ENCODE peak calls at places on chromosomes 12 and 14, in eight cellular contexts. D, Z, Y, N, G, F, Q and C are unnamed samples.

GRCh38 chr14:76937181-76938091 is 91.1 kb downstream of the IRF2BPL start:
- DNase-seq in N (no peak), D (peak; percentile 30), G (peak; percentile 72), F (no peak), Y (no peak), Z (peak; percentile 87), Q (no peak), C (no peak)

GRCh38 chr14:49857427-49858003 is 4.9 kb upstream of the NEMF start:
- DNase-seq in G (no peak), D (no peak), N (no peak), Z (no peak), Q (no peak), Y (no peak), F (no peak), C (no peak)

GRCh38 chr12:67649165-67650126 is 901 bp downstream of the DYRK2 start:
- DNase-seq in G (no peak), Z (no peak), F (peak; percentile 55), Y (peak; percentile 64), D (peak; percentile 57), N (no peak), Q (no peak), C (peak; percentile 75)

GRCh38 chr12:9701380-9702154 is 31.3 kb downstream of the CLECL1 start:
- DNase-seq in D (no peak), G (no peak), F (no peak), N (no peak), Z (no peak), Q (no peak), Y (no peak), C (no peak)

GRCh38 chr14:43898709-43899108 is 608.4 kb downstream of the FSCB start:
- DNase-seq in D (no peak), Z (no peak), F (no peak), G (no peak), Q (no peak), N (no peak), Y (no peak), C (no peak)

GRCh38 chr12:46303039-46303666 is 34.3 kb upstream of the SLC38A1 start:
- DNase-seq in D (peak; percentile 60), Y (no peak), N (peak; percentile 30), Q (no peak), G (no peak), F (peak; percentile 38), Z (peak; percentile 64), C (peak; percentile 30)

GRCh38 chr14:100540141-100540925 is 46.9 kb downstream of the BEGAIN start:
- DNase-seq in Z (no peak), Y (peak; percentile 37), G (no peak), F (peak; percentile 57), D (no peak), N (no peak), Q (no peak), C (no peak)

GRCh38 chr12:56682323-56682722 is 5.8 kb downstream of the PTGES3 start:
- DNase-seq in Z (no peak), Q (no peak), D (no peak), G (no peak), Y (no peak), F (no peak), N (no peak), C (no peak)

GRCh38 chr12:47032644-47033043 is 46.8 kb upstream of the PCED1B start:
- DNase-seq in G (peak; percentile 48), Y (no peak), D (no peak), N (peak; percentile 7), Z (peak; percentile 67), Q (no peak), F (no peak), C (no peak)

GRCh38 chr12:12207746-12208145 is 59.1 kb downstream of the LRP6 start:
- DNase-seq in F (no peak), Z (peak; percentile 12), D (no peak), N (no peak), Q (no peak), Y (no peak), G (no peak), C (no peak)

GRCh38 chr14:71142375-71143038 is 235.2 kb downstream of the PCNX1 start:
- DNase-seq in N (no peak), G (peak; percentile 61), Y (no peak), Z (peak; percentile 94), F (no peak), D (no peak), Q (peak; percentile 84), C (no peak)

GRCh38 chr12:123599310-123599709 is 2.6 kb upstream of the DDX55 start:
- DNase-seq in Q (no peak), G (no peak), N (no peak), D (no peak), Z (no peak), Y (no peak), F (no peak), C (no peak)
- TF ChIP-seq CTCF in Q (no peak), G (no peak), N (no peak), D (no peak), Z (no peak), Y (no peak), F (no peak), C (no peak)

GRCh38 chr12:106767954-106768501 is 6.5 kb upstream of the RIC8B start:
- DNase-seq in Q (no peak), Z (peak; percentile 24), N (no peak), D (no peak), G (no peak), Y (no peak), F (peak; percentile 49), C (no peak)

GRCh38 chr12:106766393-106766826 is 8.1 kb upstream of the RIC8B start:
- DNase-seq in Z (peak; percentile 60), Q (no peak), Y (peak; percentile 67), N (no peak), D (no peak), F (no peak), G (no peak), C (no peak)

GRCh38 chr12:106769078-106769477 is 5.4 kb upstream of the RIC8B start:
- DNase-seq in Z (peak; percentile 70), Y (no peak), F (peak; percentile 24), D (no peak), Q (no peak), N (no peak), G (no peak), C (no peak)

GRCh38 chr12:106767206-106767605 is 7.3 kb upstream of the RIC8B start:
- DNase-seq in N (no peak), F (no peak), D (no peak), Q (no peak), Y (no peak), G (no peak), Z (no peak), C (no peak)

GRCh38 chr12:106764738-106765137 is 9.7 kb upstream of the RIC8B start:
- DNase-seq in G (no peak), N (no peak), Q (no peak), Y (no peak), D (no peak), F (no peak), Z (peak; percentile 28), C (no peak)
- TF ChIP-seq CTCF in G (no peak), N (no peak), Q (no peak), Y (no peak), D (no peak), F (no peak), Z (no peak), C (no peak)

DNA sequence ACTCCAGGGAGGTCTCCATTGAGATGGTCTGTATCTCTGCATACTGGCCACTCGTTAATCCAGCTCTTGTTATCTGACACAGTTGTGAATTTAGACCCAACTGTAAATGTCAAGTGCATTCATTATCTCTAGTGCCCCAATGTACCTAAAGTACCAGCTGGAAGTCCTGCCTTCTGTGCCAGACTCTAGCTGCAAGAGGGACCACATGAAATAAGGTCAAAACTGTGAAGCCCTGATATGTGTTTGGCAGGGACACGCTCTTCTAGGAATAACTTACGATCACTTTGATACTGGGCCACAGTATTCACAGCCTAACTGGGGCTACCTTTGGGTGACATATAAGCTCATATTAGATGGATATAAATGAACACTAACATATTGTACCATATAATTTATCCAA is 268.5 kb downstream of the LRIG3 start:
- DNase-seq in N (no peak), Y (no peak), F (no peak), Z (no peak), D (no peak), Q (no peak), G (no peak), C (no peak)
- TF ChIP-seq CTCF in N (no peak), Y (no peak), F (no peak), Z (no peak), D (no peak), Q (no peak), G (no peak), C (no peak)

GRCh38 chr12:94659531-94659930 is 9.2 kb upstream of the TMCC3 start:
- DNase-seq in N (no peak), G (no peak), D (no peak), F (no peak), Q (no peak), Y (no peak), Z (no peak), C (no peak)
- TF ChIP-seq CTCF in N (no peak), G (no peak), D (no peak), F (no peak), Q (no peak), Y (no peak), Z (no peak), C (no peak)

GRCh38 chr14:74656964-74657363 is 44.9 kb upstream of the LTBP2 start:
- DNase-seq in Z (no peak), Q (no peak), Y (no peak), G (no peak), D (no peak), F (no peak), N (no peak), C (peak; percentile 31)

GRCh38 chr14:74660863-74661262 is 48.8 kb upstream of the LTBP2 start:
- DNase-seq in D (no peak), Z (no peak), Y (no peak), F (no peak), G (no peak), N (no peak), Q (no peak), C (no peak)

GRCh38 chr14:74658535-74659130 is 46.6 kb upstream of the LTBP2 start:
- DNase-seq in Y (no peak), F (no peak), N (no peak), D (no peak), Q (peak; percentile 30), Z (peak; percentile 59), G (no peak), C (no peak)

GRCh38 chr14:74661726-74662450 is 49.9 kb upstream of the LTBP2 start:
- DNase-seq in Z (no peak), D (no peak), F (no peak), N (no peak), Q (no peak), Y (no peak), G (no peak), C (no peak)

GRCh38 chr14:74660167-74660566 is 48.1 kb upstream of the LTBP2 start:
- DNase-seq in N (no peak), Y (no peak), G (no peak), Z (no peak), F (no peak), D (no peak), Q (no peak), C (no peak)
- TF ChIP-seq CTCF in N (no peak), Y (no peak), G (no peak), Z (no peak), F (no peak), D (no peak), Q (no peak), C (no peak)